ENCODE peak calls at places on chromosome 3, in seven cellular contexts. H, C, D, E, X, W and V are unnamed samples.

GRCh38 chr3:113111308-113111707 is 100.0 kb upstream of the BOC start:
- DNase-seq in H (no peak), C (no peak), D (no peak), E (no peak), X (no peak), W (no peak), V (peak)

GRCh38 chr3:28915711-28916481 is 365.0 kb upstream of the RBMS3 start:
- DNase-seq in H (no peak), C (peak), D (peak), E (peak), X (peak), W (peak), V (peak)

GRCh38 chr3:6250167-6250566 is 610.7 kb upstream of the GRM7 start:
- DNase-seq in H (no peak), C (no peak), D (no peak), E (no peak), X (no peak), W (no peak), V (no peak)

GRCh38 chr3:69647081-69647480 is 92.2 kb upstream of the MITF start:
- DNase-seq in H (no peak), C (no peak), D (no peak), E (no peak), X (no peak), W (no peak), V (no peak)

GRCh38 chr3:179447251-179447650 is 4.0 kb downstream of the GNB4 start:
- DNase-seq in H (no peak), C (no peak), D (no peak), E (no peak), X (no peak), W (no peak), V (no peak)

GRCh38 chr3:137692803-137693431 is 71.2 kb upstream of the SOX14 start:
- DNase-seq in H (no peak), C (no peak), D (peak), E (no peak), X (no peak), W (peak), V (peak)

GRCh38 chr3:191051037-191051436 is 148.0 kb upstream of the OSTN start:
- DNase-seq in H (no peak), C (peak), D (peak), E (no peak), X (peak), W (no peak), V (peak)

GRCh38 chr3:81364411-81364810 is 397.0 kb downstream of the GBE1 start:
- DNase-seq in H (no peak), C (no peak), D (no peak), E (no peak), X (no peak), W (no peak), V (no peak)

GRCh38 chr3:57158813-57159678 is 6.1 kb downstream of the IL17RD start:
- DNase-seq in H (no peak), C (no peak), D (peak), E (no peak), X (no peak), W (no peak), V (peak)

GRCh38 chr3:61855211-61855610 is 293.8 kb downstream of the PTPRG start:
- DNase-seq in H (no peak), C (no peak), D (no peak), E (no peak), X (peak), W (no peak), V (no peak)

GRCh38 chr3:111592143-111592542 is 3.0 kb downstream of the ZBED2 start:
- DNase-seq in H (no peak), C (peak), D (no peak), E (no peak), X (no peak), W (no peak), V (no peak)

GRCh38 chr3:51964521-51964920 is 2.7 kb downstream of the PCBP4 start:
- DNase-seq in H (no peak), C (no peak), D (no peak), E (no peak), X (no peak), W (no peak), V (no peak)
- H3K4me3 ChIP-seq in H (no peak), C (no peak), D (no peak), E (no peak), X (no peak), W (no peak), V (no peak)

DNA sequence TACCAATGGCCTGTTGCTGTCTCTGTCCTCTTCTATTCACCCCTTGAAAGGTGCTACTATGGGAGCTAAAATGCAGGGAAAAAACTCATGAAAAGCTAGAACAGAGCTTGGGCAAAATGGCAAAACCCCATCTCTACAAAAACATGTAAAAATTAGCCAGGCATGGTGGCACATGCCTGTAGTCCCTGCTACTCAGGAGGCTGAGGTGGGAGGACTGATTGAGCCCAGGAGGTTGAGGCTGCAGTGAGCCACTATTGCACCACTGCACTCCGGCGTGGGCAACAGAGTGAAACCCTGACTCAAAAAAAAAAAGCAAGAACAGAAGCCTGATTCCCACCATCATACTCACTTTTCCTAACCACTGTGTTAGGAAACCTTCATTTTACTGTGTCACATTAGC is 1.9 kb downstream of the MAP4 start:
- DNase-seq in H (no peak), C (no peak), D (no peak), E (no peak), X (no peak), W (no peak), V (no peak)
- H3K4me3 ChIP-seq in H (no peak), C (no peak), D (no peak), E (no peak), X (no peak), W (no peak), V (no peak)

GRCh38 chr3:132598181-132598580 is 1.1 kb downstream of the ACKR4 start:
- DNase-seq in H (no peak), C (no peak), D (no peak), E (no peak), X (no peak), W (no peak), V (no peak)

GRCh38 chr3:132596326-132596725 is 744 bp upstream of the ACKR4 start:
- DNase-seq in H (no peak), C (no peak), D (no peak), E (no peak), X (no peak), W (no peak), V (no peak)

GRCh38 chr3:132595036-132595435 is 2.0 kb upstream of the ACKR4 start:
- DNase-seq in H (peak), C (peak), D (peak), E (no peak), X (peak), W (no peak), V (peak)

GRCh38 chr3:132596816-132597433 is at the start of gene ACKR4:
- DNase-seq in H (no peak), C (peak), D (no peak), E (no peak), X (no peak), W (no peak), V (no peak)

GRCh38 chr3:132597660-132598059 is 590 bp downstream of the ACKR4 start:
- DNase-seq in H (no peak), C (no peak), D (no peak), E (no peak), X (no peak), W (no peak), V (no peak)
- H3K4me3 ChIP-seq in H (peak), C (peak), D (no peak), E (peak), X (no peak), W (no peak), V (no peak)

GRCh38 chr3:8504611-8504973 is 3.0 kb downstream of the LMCD1 start:
- DNase-seq in H (no peak), C (no peak), D (no peak), E (no peak), X (no peak), W (no peak), V (no peak)
- H3K4me3 ChIP-seq in H (no peak), C (peak), D (no peak), E (peak), X (peak), W (no peak), V (no peak)

GRCh38 chr3:120907659-120908029 is 361 bp upstream of the STXBP5L start:
- DNase-seq in H (no peak), C (peak), D (no peak), E (no peak), X (no peak), W (no peak), V (no peak)
- H3K4me3 ChIP-seq in H (no peak), C (no peak), D (peak), E (peak), X (no peak), W (peak), V (no peak)

GRCh38 chr3:36193448-36193847 is 186.9 kb upstream of the STAC start:
- DNase-seq in H (no peak), C (peak), D (no peak), E (no peak), X (peak), W (no peak), V (peak)

GRCh38 chr3:36201546-36201945 is 178.8 kb upstream of the STAC start:
- DNase-seq in H (no peak), C (no peak), D (peak), E (no peak), X (no peak), W (peak), V (no peak)

GRCh38 chr3:36192901-36193300 is 187.4 kb upstream of the STAC start:
- DNase-seq in H (no peak), C (no peak), D (no peak), E (no peak), X (no peak), W (no peak), V (no peak)

GRCh38 chr3:36197176-36197575 is 183.1 kb upstream of the STAC start:
- DNase-seq in H (no peak), C (no peak), D (no peak), E (no peak), X (no peak), W (no peak), V (no peak)

GRCh38 chr3:36196058-36196457 is 184.2 kb upstream of the STAC start:
- DNase-seq in H (no peak), C (peak), D (no peak), E (no peak), X (peak), W (no peak), V (no peak)
- H3K4me3 ChIP-seq in H (no peak), C (no peak), D (no peak), E (no peak), X (no peak), W (no peak), V (no peak)

GRCh38 chr3:49805367-49805782 is 2.3 kb downstream of the INKA1 start:
- DNase-seq in H (no peak), C (peak), D (no peak), E (peak), X (peak), W (peak), V (peak)
- H3K4me3 ChIP-seq in H (no peak), C (no peak), D (peak), E (no peak), X (peak), W (no peak), V (peak)

DNA sequence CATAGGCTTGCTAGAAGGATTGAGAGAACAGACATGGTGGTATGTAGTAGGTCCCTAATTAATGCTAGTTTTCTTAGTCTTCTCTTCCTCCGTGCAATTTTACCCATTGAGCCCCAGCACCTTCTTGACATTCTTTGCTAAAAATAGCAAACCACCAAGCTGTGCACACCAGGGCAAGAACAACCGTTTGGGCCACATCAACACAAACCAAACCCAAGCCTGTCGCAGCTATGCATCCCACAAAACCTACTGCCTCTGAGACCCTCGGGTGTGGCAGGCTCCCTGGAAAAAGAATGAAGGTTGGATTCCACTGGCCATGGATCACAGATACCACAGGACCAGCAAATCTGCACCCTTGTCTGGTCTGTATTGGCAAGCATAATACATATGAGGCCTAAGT is 27.1 kb downstream of the HEG1 start:
- DNase-seq in H (no peak), C (no peak), D (no peak), E (no peak), X (no peak), W (no peak), V (no peak)
- H3K4me3 ChIP-seq in H (no peak), C (no peak), D (no peak), E (no peak), X (no peak), W (no peak), V (no peak)